ENCODE peak calls at places on chromosome 17, in eight cellular contexts. R is activated naive CD8-positive, alpha-beta T cell treated with anti-CD3 and anti-CD28 coated beads for 36 hours; E is iPS-NIHi11; C is D341Med; W is HCEC 1CT; X is dermis blood vessel endothelial cell; H is fibroblast of villous mesenchyme; T is activated naive CD4-positive, alpha-beta T cell treated with anti-CD3 and anti-CD28 coated beads, Interleukin-2, amount 10 ng/mL, durations not matched to agents 7 days and 5 days. S is an unnamed sample.

GRCh38 chr17:15981646-15982580 is 17.6 kb downstream of the ZSWIM7 start:
- DNase-seq in H (peak; percentile 67), X (no peak), C (no peak), W (peak; percentile 75), E (no peak), T (no peak), R (no peak), S (peak; percentile 46)

GRCh38 chr17:35242158-35242804 is 591 bp upstream of the SLFN5 start:
- DNase-seq in W (peak; percentile 13), T (peak; percentile 93), E (peak; percentile 90), X (peak; percentile 63), R (peak; percentile 90), C (peak; percentile 55), H (no peak), S (peak; percentile 49)

GRCh38 chr17:64781013-64781392 is 118.9 kb upstream of the SMURF2 start:
- DNase-seq in W (no peak), T (no peak), X (no peak), H (no peak), C (peak; percentile 35), R (peak; percentile 25), E (no peak), S (no peak)

GRCh38 chr17:21208352-21208751 is 5.6 kb downstream of the TMEM11 start:
- DNase-seq in W (no peak), X (no peak), T (no peak), H (no peak), E (no peak), C (no peak), R (no peak), S (no peak)

GRCh38 chr17:35766903-35767510 is 6.3 kb downstream of the C17orf50 start:
- DNase-seq in T (peak; percentile 59), X (peak; percentile 74), H (peak; percentile 62), C (no peak), R (no peak), E (no peak), W (peak; percentile 54), S (no peak)

GRCh38 chr17:33461051-33461450 is 168.0 kb upstream of the ASIC2 start:
- DNase-seq in C (no peak), T (no peak), R (no peak), E (no peak), W (no peak), H (no peak), X (no peak), S (no peak)

GRCh38 chr17:38883592-38884526 is 14.0 kb downstream of the LASP1 start:
- DNase-seq in W (no peak), T (peak; percentile 56), X (no peak), H (no peak), R (no peak), E (no peak), C (no peak), S (peak; percentile 85)

GRCh38 chr17:42667088-42667951 is 8.2 kb downstream of the TUBG2 start:
- DNase-seq in W (peak; percentile 75), E (no peak), X (peak; percentile 59), H (peak; percentile 82), R (no peak), T (no peak), C (peak; percentile 32), S (peak; percentile 98)

S was measured in RPMI7951.